ENCODE peak calls at places on chromosomes 11 and 22, in four cellular contexts. One of them, this sample, is unnamed.

GRCh38 chr11:1389932-1390587 is at the start of gene BRSK2:
- DNase-seq in MM.1S: no peak
- DNase-seq in left ventricle myocardium inferior: no peak
- DNase-seq in AG04450: no peak
- DNase-seq in this sample: no peak

GRCh38 chr11:64566915-64567882 is 23.8 kb upstream of the SLC22A12 start:
- DNase-seq in left ventricle myocardium inferior: no peak
- DNase-seq in MM.1S: no peak
- DNase-seq in AG04450: no peak
- DNase-seq in this sample: no peak

GRCh38 chr11:1402776-1403620 is 13.3 kb downstream of the BRSK2 start:
- DNase-seq in MM.1S: no peak
- DNase-seq in AG04450: no peak
- DNase-seq in left ventricle myocardium inferior: no peak
- DNase-seq in this sample: no peak

GRCh38 chr11:97895572-97895971 is 1125.2 kb upstream of the CNTN5 start:
- DNase-seq in MM.1S: no peak
- DNase-seq in AG04450: no peak
- DNase-seq in left ventricle myocardium inferior: no peak
- DNase-seq in this sample: no peak

GRCh38 chr11:133999355-133999754 is 42.6 kb upstream of the IGSF9B start:
- DNase-seq in left ventricle myocardium inferior: no peak
- DNase-seq in AG04450: no peak
- DNase-seq in MM.1S: no peak
- DNase-seq in this sample: no peak

GRCh38 chr22:17149073-17149815 is 9.8 kb downstream of the HDHD5 start:
- DNase-seq in AG04450: no peak
- DNase-seq in MM.1S: no peak
- DNase-seq in left ventricle myocardium inferior: no peak
- DNase-seq in this sample: no peak

GRCh38 chr22:41596776-41597634 is 7.4 kb upstream of the PMM1 start:
- DNase-seq in MM.1S: peak
- DNase-seq in AG04450: no peak
- DNase-seq in left ventricle myocardium inferior: peak
- DNase-seq in this sample: no peak

GRCh38 chr22:40044870-40045834 is 50.4 kb downstream of the FAM83F start:
- DNase-seq in AG04450: no peak
- DNase-seq in MM.1S: peak
- DNase-seq in left ventricle myocardium inferior: peak
- DNase-seq in this sample: no peak

GRCh38 chr11:19789245-19789644 is 76.6 kb downstream of the NAV2 start:
- DNase-seq in MM.1S: no peak
- DNase-seq in left ventricle myocardium inferior: no peak
- DNase-seq in AG04450: no peak
- DNase-seq in this sample: no peak

GRCh38 chr11:83007909-83008580 is 63.7 kb downstream of the RAB30 start:
- DNase-seq in left ventricle myocardium inferior: peak
- DNase-seq in MM.1S: peak
- DNase-seq in AG04450: no peak
- DNase-seq in this sample: no peak
- TF ChIP-seq CTCF in left ventricle myocardium inferior: no peak
- TF ChIP-seq CTCF in MM.1S: peak
- TF ChIP-seq CTCF in AG04450: no peak
- TF ChIP-seq CTCF in this sample: no peak

DNA sequence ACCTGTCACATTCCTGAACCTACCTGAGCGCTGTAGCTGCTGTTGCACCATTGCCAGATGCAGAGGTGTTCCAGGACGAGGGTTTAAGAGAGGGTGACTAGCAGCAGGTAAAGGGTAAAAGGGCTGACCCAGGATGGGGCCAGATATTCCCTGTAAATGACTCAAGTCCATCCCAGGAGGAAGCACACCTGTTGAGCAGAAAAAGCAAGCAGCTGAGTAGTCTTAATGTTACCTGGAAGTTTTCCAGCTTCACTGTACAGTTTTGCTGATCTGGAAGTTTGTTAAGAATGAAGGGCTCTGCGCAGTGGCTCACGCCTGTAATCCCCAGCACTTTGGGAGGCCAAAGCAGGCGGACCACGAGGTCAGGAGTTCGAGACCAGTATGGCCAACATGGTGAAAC is 41.3 kb downstream of the DRG1 start:
- DNase-seq in MM.1S: no peak
- DNase-seq in left ventricle myocardium inferior: no peak
- DNase-seq in AG04450: no peak
- DNase-seq in this sample: no peak
- TF ChIP-seq CTCF in MM.1S: no peak
- TF ChIP-seq CTCF in left ventricle myocardium inferior: no peak
- TF ChIP-seq CTCF in AG04450: no peak
- TF ChIP-seq CTCF in this sample: no peak

DNA sequence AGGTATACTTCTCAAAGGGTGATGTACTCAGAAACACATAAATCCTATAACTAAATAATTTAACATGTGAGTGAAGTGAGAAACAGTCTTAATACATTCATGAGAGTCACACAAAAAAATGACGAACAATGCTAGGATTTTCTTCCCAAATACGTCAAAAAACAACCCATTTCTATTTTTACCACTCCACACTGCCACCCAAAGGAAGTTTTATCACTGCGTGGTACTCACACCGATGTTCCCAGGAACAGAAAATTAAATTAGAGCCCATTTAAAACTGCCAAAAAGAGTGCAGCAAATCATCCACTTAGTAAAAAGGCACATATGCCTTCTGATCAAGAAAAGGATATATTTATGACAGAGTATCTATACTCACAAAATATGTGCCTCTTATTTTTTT is 710.9 kb upstream of the FAT3 start:
- DNase-seq in MM.1S: no peak
- DNase-seq in left ventricle myocardium inferior: no peak
- DNase-seq in AG04450: no peak
- DNase-seq in this sample: no peak
- TF ChIP-seq CTCF in MM.1S: no peak
- TF ChIP-seq CTCF in left ventricle myocardium inferior: peak
- TF ChIP-seq CTCF in AG04450: no peak
- TF ChIP-seq CTCF in this sample: no peak

GRCh38 chr11:71420455-71421241 is 27.5 kb downstream of the DHCR7 start:
- DNase-seq in MM.1S: peak
- DNase-seq in AG04450: peak
- DNase-seq in left ventricle myocardium inferior: no peak
- DNase-seq in this sample: peak
- TF ChIP-seq CTCF in MM.1S: peak
- TF ChIP-seq CTCF in AG04450: peak
- TF ChIP-seq CTCF in left ventricle myocardium inferior: peak
- TF ChIP-seq CTCF in this sample: peak

GRCh38 chr11:119974051-119974450 is 163.9 kb downstream of the TRIM29 start:
- DNase-seq in MM.1S: no peak
- DNase-seq in AG04450: no peak
- DNase-seq in left ventricle myocardium inferior: no peak
- DNase-seq in this sample: no peak
- TF ChIP-seq CTCF in MM.1S: no peak
- TF ChIP-seq CTCF in AG04450: no peak
- TF ChIP-seq CTCF in left ventricle myocardium inferior: no peak
- TF ChIP-seq CTCF in this sample: no peak

GRCh38 chr22:35739642-35740041 is 22.0 kb downstream of the APOL5 start:
- DNase-seq in left ventricle myocardium inferior: no peak
- DNase-seq in MM.1S: no peak
- DNase-seq in AG04450: no peak
- DNase-seq in this sample: no peak
- TF ChIP-seq CTCF in left ventricle myocardium inferior: peak
- TF ChIP-seq CTCF in MM.1S: no peak
- TF ChIP-seq CTCF in AG04450: peak
- TF ChIP-seq CTCF in this sample: peak

GRCh38 chr11:14309425-14310192 is 49.4 kb downstream of the RRAS2 start:
- DNase-seq in MM.1S: no peak
- DNase-seq in AG04450: no peak
- DNase-seq in left ventricle myocardium inferior: no peak
- DNase-seq in this sample: no peak

GRCh38 chr11:14308114-14308896 is 50.7 kb downstream of the RRAS2 start:
- DNase-seq in left ventricle myocardium inferior: no peak
- DNase-seq in MM.1S: peak
- DNase-seq in AG04450: no peak
- DNase-seq in this sample: no peak

GRCh38 chr11:14306481-14306880 is 52.5 kb downstream of the RRAS2 start:
- DNase-seq in AG04450: no peak
- DNase-seq in MM.1S: no peak
- DNase-seq in left ventricle myocardium inferior: no peak
- DNase-seq in this sample: no peak

GRCh38 chr11:14310696-14311095 is 48.3 kb downstream of the RRAS2 start:
- DNase-seq in left ventricle myocardium inferior: no peak
- DNase-seq in AG04450: no peak
- DNase-seq in MM.1S: no peak
- DNase-seq in this sample: peak

DNA sequence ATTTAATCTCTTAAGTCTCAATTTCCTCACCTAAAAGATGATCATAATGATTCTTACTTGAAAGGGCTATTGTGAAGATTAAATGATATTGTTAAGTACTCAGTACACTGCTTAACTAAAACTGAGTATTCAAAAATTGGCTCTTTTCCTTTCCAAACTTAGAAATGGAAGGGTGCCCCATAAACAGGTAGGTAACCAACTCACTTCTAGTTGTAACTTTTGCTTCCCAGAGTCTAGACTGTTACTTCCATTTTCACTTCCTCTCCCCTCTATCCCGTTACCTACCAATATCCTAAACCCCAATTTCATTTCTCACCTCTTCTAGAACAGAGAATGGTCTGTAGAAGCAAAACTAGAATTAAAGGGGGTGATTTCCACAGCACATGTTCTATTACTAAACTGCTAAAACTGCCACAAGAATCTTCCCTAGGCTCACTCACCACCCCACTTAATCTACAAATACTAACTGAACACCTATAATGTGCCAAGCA is 50.0 kb downstream of the RRAS2 start:
- DNase-seq in AG04450: no peak
- DNase-seq in MM.1S: no peak
- DNase-seq in left ventricle myocardium inferior: no peak
- DNase-seq in this sample: no peak
- TF ChIP-seq CTCF in AG04450: no peak
- TF ChIP-seq CTCF in MM.1S: peak
- TF ChIP-seq CTCF in left ventricle myocardium inferior: no peak
- TF ChIP-seq CTCF in this sample: no peak

GRCh38 chr22:38304526-38304925 is 12.7 kb downstream of the CSNK1E start:
- DNase-seq in MM.1S: no peak
- DNase-seq in left ventricle myocardium inferior: peak
- DNase-seq in AG04450: no peak
- DNase-seq in this sample: no peak
- TF ChIP-seq CTCF in MM.1S: no peak
- TF ChIP-seq CTCF in left ventricle myocardium inferior: peak
- TF ChIP-seq CTCF in AG04450: peak
- TF ChIP-seq CTCF in this sample: no peak

This sample was measured in AG09319.